ENCODE peak calls at places on chromosomes 5 and 9, in four cellular contexts. M is EL, X is activated gamma-delta T cell, E is ELR. J is an unnamed sample.

GRCh38 chr5:176776141-176776865 is 34.1 kb upstream of the UNC5A start:
- DNase-seq in M (no peak), X (no peak), E (no peak), J (no peak)

GRCh38 chr9:126805546-126806262 is 864 bp downstream of the ZBTB43 start:
- DNase-seq in M (peak), X (no peak), E (peak), J (peak)

GRCh38 chr5:52989781-52990530 is 804 bp downstream of the ITGA2 start:
- DNase-seq in M (peak), X (no peak), E (peak), J (peak)

GRCh38 chr5:36457511-36458260 is 148.7 kb upstream of the SLC1A3 start:
- DNase-seq in M (peak), X (no peak), E (peak), J (no peak)

GRCh38 chr9:136438548-136438908 is 1.1 kb downstream of the INPP5E start:
- DNase-seq in M (no peak), X (no peak), E (peak), J (no peak)

GRCh38 chr5:9251379-9251980 is 294.4 kb downstream of the SEMA5A start:
- DNase-seq in M (peak), X (no peak), E (peak), J (no peak)

GRCh38 chr5:10329421-10329807 is 21.7 kb upstream of the CMBL start:
- DNase-seq in M (no peak), X (no peak), E (no peak), J (no peak)

GRCh38 chr5:83034552-83035181 is 42.5 kb downstream of the TMEM167A start:
- DNase-seq in M (no peak), X (no peak), E (no peak), J (no peak)

GRCh38 chr9:124239249-124240073 is 18.3 kb upstream of the NEK6 start:
- DNase-seq in M (no peak), X (no peak), E (no peak), J (no peak)

GRCh38 chr5:168875839-168876238 is 296.7 kb upstream of the PANK3 start:
- DNase-seq in M (no peak), X (no peak), E (no peak), J (no peak)

GRCh38 chr5:165576678-165577275 is 2071.4 kb downstream of the MAT2B start:
- DNase-seq in M (no peak), X (no peak), E (no peak), J (no peak)

GRCh38 chr5:124264499-124264898 is 481.9 kb downstream of the ZNF608 start:
- DNase-seq in M (peak), X (no peak), E (no peak), J (no peak)

GRCh38 chr5:112174959-112175594 is 244.0 kb downstream of the EPB41L4A start:
- DNase-seq in M (peak), X (no peak), E (peak), J (peak)

GRCh38 chr5:170769236-170769635 is 14.3 kb upstream of the GABRP start:
- DNase-seq in M (no peak), X (no peak), E (no peak), J (no peak)

GRCh38 chr5:157204765-157205164 is 24.1 kb downstream of the ITK start:
- DNase-seq in M (no peak), X (no peak), E (no peak), J (no peak)

GRCh38 chr5:170755679-170756456 is 27.7 kb upstream of the GABRP start:
- DNase-seq in M (no peak), X (no peak), E (no peak), J (peak)

J was measured in left colon.